ENCODE peak calls at places on chromosomes 11 and 22, in nine cellular contexts. A is choroid plexus epithelial cell; E is fibroblast of pulmonary artery; N is CD8-positive, alpha-beta T cell; S is endodermal cell; G is fibroblast of mammary gland; D is cardiac fibroblast; C is HFF-Myc; Y is bronchial epithelial cell. F is an unnamed sample.

GRCh38 chr22:17096095-17096494 is 11.3 kb downstream of the IL17RA start:
- DNase-seq in N (no peak), S (no peak), A (no peak), E (no peak), C (no peak), Y (no peak), D (no peak), G (no peak), F (no peak)

GRCh38 chr11:102936864-102937509 is 18.5 kb downstream of the MMP13 start:
- DNase-seq in A (no peak), N (no peak), Y (no peak), C (no peak), D (no peak), E (no peak), G (no peak), S (no peak), F (no peak)

GRCh38 chr22:24952837-24953293 is 349 bp downstream of the KIAA1671 start:
- DNase-seq in E (peak; percentile 72), Y (peak; percentile 54), A (peak; percentile 26), N (no peak), C (no peak), G (peak; percentile 28), S (peak; percentile 90), D (peak; percentile 61), F (no peak)

GRCh38 chr11:113293936-113294335 is 20.4 kb upstream of the TTC12 start:
- DNase-seq in N (no peak), A (no peak), E (no peak), S (no peak), C (no peak), G (no peak), Y (peak; percentile 39), D (no peak), F (no peak)

GRCh38 chr11:23423119-23423518 is 562.8 kb upstream of the CCDC179 start:
- DNase-seq in D (no peak), C (no peak), Y (no peak), G (no peak), N (no peak), A (peak; percentile 30), E (no peak), S (no peak), F (no peak)

GRCh38 chr22:36901411-36902142 is 11.9 kb upstream of the CSF2RB start:
- DNase-seq in Y (no peak), E (no peak), C (no peak), A (no peak), D (no peak), G (no peak), S (peak; percentile 69), N (no peak), F (no peak)

GRCh38 chr22:48758905-48759875 is 1068.5 kb downstream of the BRD1 start:
- DNase-seq in A (no peak), Y (no peak), S (peak; percentile 25), G (no peak), N (peak; percentile 32), E (no peak), D (no peak), C (no peak), F (no peak)

GRCh38 chr11:65165847-65166317 is 4.2 kb upstream of the SPDYC start:
- DNase-seq in D (peak; percentile 9), C (no peak), G (no peak), A (peak; percentile 31), S (no peak), N (no peak), Y (no peak), E (no peak), F (no peak)

GRCh38 chr22:18085188-18085587 is 7.4 kb downstream of the PEX26 start:
- DNase-seq in G (peak; percentile 69), S (no peak), D (peak; percentile 58), Y (no peak), E (no peak), C (no peak), A (peak; percentile 34), N (no peak), F (no peak)

GRCh38 chr11:16902182-16902581 is 112.0 kb downstream of the PLEKHA7 start:
- DNase-seq in G (no peak), N (no peak), S (no peak), Y (peak; percentile 99), D (peak; percentile 41), C (no peak), E (no peak), A (peak; percentile 8), F (no peak)

GRCh38 chr11:69270929-69271328 is 23.0 kb upstream of the MYEOV start:
- DNase-seq in S (no peak), C (no peak), Y (no peak), D (no peak), A (no peak), E (no peak), G (no peak), N (no peak), F (no peak)

GRCh38 chr11:66315921-66316811 is 678 bp downstream of the CD248 start:
- DNase-seq in D (no peak), A (no peak), C (no peak), N (peak; percentile 74), E (no peak), Y (no peak), G (no peak), S (no peak), F (no peak)

GRCh38 chr11:9852465-9852864 is 188.6 kb downstream of the SWAP70 start:
- DNase-seq in Y (no peak), E (peak; percentile 54), C (no peak), S (no peak), G (no peak), A (peak; percentile 81), N (no peak), D (peak; percentile 73), F (no peak)

GRCh38 chr22:30433773-30434172 is 8.2 kb downstream of the MTFP1 start:
- DNase-seq in G (no peak), S (no peak), D (no peak), C (no peak), E (no peak), N (no peak), Y (peak; percentile 52), A (no peak), F (no peak)

GRCh38 chr22:30436196-30436595 is 10.6 kb downstream of the MTFP1 start:
- DNase-seq in N (no peak), A (no peak), G (no peak), E (no peak), Y (no peak), C (no peak), D (no peak), S (no peak), F (no peak)

GRCh38 chr22:30435674-30436126 is 10.1 kb downstream of the MTFP1 start:
- DNase-seq in G (no peak), N (peak; percentile 89), S (no peak), Y (no peak), A (no peak), D (no peak), E (no peak), C (no peak), F (no peak)

GRCh38 chr22:30433227-30433626 is 7.7 kb downstream of the MTFP1 start:
- DNase-seq in C (no peak), N (no peak), D (no peak), G (no peak), A (no peak), E (no peak), Y (no peak), S (no peak), F (no peak)

DNA sequence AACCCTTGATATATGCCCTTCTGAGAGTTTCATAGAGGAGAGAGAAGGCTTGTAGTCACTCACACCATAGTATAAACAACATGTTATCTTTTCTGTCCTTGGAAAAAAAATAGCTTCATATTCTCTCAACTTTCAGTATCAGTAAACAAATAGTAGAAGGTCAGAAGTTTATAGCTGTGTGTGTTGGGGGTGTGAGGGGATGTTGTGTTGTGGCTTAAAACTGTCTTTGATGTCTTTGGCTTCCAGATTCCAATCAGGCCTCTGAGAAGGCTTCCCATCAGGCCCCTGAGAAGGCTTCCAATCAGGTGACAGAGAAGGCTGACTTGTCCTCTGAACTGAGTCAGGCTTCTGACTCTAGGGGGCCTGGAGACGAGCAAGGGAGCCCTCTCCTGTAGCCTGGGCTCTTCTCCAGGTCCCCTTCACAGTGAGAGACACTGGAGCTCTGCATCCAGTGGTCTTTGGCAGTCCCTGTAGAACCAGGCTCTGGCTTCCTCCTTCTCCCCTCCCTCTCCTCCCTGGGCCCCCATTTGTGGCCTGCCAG is 9.3 kb downstream of the MTFP1 start:
- DNase-seq in G (no peak), A (peak; percentile 17), S (no peak), E (no peak), C (no peak), D (no peak), N (no peak), Y (no peak), F (no peak)
- H3K4me3 ChIP-seq in G (no peak overlapping the region), A (no peak overlapping the region), S (no peak overlapping the region), E (no peak overlapping the region), C (no peak overlapping the region), D (no peak overlapping the region), N (no peak overlapping the region), Y (no peak overlapping the region), F (no peak overlapping the region)

GRCh38 chr22:42993651-42994275 is 21.2 kb downstream of the PACSIN2 start:
- DNase-seq in C (no peak), A (peak; percentile 51), D (peak; percentile 64), Y (peak; percentile 42), E (peak; percentile 63), S (no peak), N (no peak), G (peak; percentile 65), F (no peak)
- H3K4me3 ChIP-seq in C (no peak overlapping the region), A (no peak overlapping the region), D (no peak overlapping the region), Y (no peak overlapping the region), E (no peak overlapping the region), S (no peak overlapping the region), N (no peak overlapping the region), G (no peak overlapping the region), F (no peak overlapping the region)

DNA sequence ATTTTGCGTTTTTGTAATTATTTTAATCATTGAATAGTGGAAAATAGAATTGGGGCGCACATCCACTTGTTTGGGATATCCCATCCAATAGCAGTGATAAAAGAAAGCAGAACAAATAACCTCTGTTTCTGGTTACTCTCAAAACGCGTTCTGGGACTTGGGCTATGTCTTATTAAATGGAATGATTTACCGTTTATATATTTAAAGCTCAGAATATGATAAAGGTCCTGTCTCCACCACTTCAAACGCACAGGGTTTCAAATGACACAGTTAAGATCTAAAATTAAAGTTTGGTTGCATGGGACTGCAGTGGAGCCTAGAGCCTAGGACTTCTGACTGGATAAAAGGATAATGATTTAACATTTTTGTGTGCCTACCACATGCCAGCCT is 2.3 kb upstream of the HSPA8 start:
- DNase-seq in D (no peak), A (no peak), Y (no peak), N (no peak), S (no peak), E (no peak), C (no peak), G (no peak), F (no peak)
- H3K4me3 ChIP-seq in D (no peak overlapping the region), A (peak overlapping the region; percentile 17), Y (no peak overlapping the region), N (peak overlapping the region; percentile 70), S (peak overlapping the region; percentile 84), E (no peak overlapping the region), C (peak overlapping the region; percentile 90), G (no peak overlapping the region), F (no peak overlapping the region)

GRCh38 chr22:41217553-41218157 is 12.5 kb downstream of the L3MBTL2 start:
- DNase-seq in E (peak; percentile 96), A (peak; percentile 93), N (no peak), G (peak; percentile 77), C (no peak), D (peak; percentile 93), Y (peak; percentile 97), S (peak; percentile 62), F (no peak)
- H3K4me3 ChIP-seq in E (peak overlapping the region; percentile 9), A (peak overlapping the region; percentile 39), N (no peak overlapping the region), G (peak overlapping the region; percentile 7), C (no peak overlapping the region), D (peak overlapping the region; percentile 40), Y (peak overlapping the region; percentile 25), S (no peak overlapping the region), F (no peak overlapping the region)